ENCODE peak calls at places on chromosomes 2 and 18, in nine cellular contexts. E is K562, M is HL-60, J is lung, F is testis, R is lower leg skin, S is WERI-Rb-1, U is psoas muscle, X is sigmoid colon. A is an unnamed sample.

GRCh38 chr2:241764272-241765241 is 12.1 kb upstream of the GAL3ST2 start:
- DNase-seq in F (no peak), E (no peak), R (peak), J (no peak), M (no peak), U (no peak), X (peak), S (no peak), A (no peak)

GRCh38 chr2:129758461-129759185 is 220.8 kb upstream of the RAB6C start:
- DNase-seq in M (peak), J (peak), F (peak), R (peak), U (no peak), S (no peak), X (no peak), E (no peak), A (no peak)

GRCh38 chr2:64727843-64728463 is 74.2 kb upstream of the SERTAD2 start:
- DNase-seq in R (no peak), E (no peak), J (no peak), S (no peak), X (no peak), F (no peak), U (no peak), M (no peak), A (no peak)

GRCh38 chr2:219291394-219291793 is 12.2 kb downstream of the DNAJB2 start:
- DNase-seq in M (no peak), X (peak), R (peak), U (no peak), J (no peak), S (no peak), F (no peak), E (no peak), A (no peak)

GRCh38 chr18:59660976-59661743 is 36.1 kb downstream of the CCBE1 start:
- DNase-seq in E (no peak), M (no peak), S (no peak), F (no peak), X (no peak), J (no peak), R (no peak), U (no peak), A (peak)

GRCh38 chr2:46173636-46174253 is 123.5 kb upstream of the EPAS1 start:
- DNase-seq in E (no peak), M (no peak), F (no peak), S (no peak), R (peak), U (no peak), J (no peak), X (no peak), A (no peak)

GRCh38 chr2:100653449-100654045 is 90.8 kb downstream of the PDCL3 start:
- DNase-seq in F (no peak), R (no peak), E (no peak), M (no peak), J (no peak), U (no peak), S (no peak), X (no peak), A (no peak)

GRCh38 chr2:233245406-233245805 is 6.1 kb upstream of the ATG16L1 start:
- DNase-seq in R (no peak), J (no peak), X (no peak), E (no peak), F (no peak), M (no peak), S (no peak), U (no peak), A (no peak)

GRCh38 chr2:239263937-239264837 is 136.6 kb downstream of the HDAC4 start:
- DNase-seq in E (no peak), R (peak), X (peak), M (peak), S (no peak), J (no peak), U (peak), F (peak), A (peak)

GRCh38 chr2:42254186-42254911 is 85.2 kb downstream of the EML4 start:
- DNase-seq in X (no peak), U (no peak), E (no peak), F (no peak), J (no peak), R (no peak), M (no peak), S (no peak), A (no peak)

GRCh38 chr18:74831571-74832250 is 234.0 kb downstream of the ZNF407 start:
- DNase-seq in F (no peak), J (no peak), S (no peak), X (no peak), R (no peak), U (no peak), E (no peak), M (no peak), A (peak)

GRCh38 chr2:169877406-169877805 is 50.2 kb downstream of the UBR3 start:
- DNase-seq in U (no peak), S (peak), X (no peak), M (no peak), F (no peak), E (no peak), R (no peak), J (no peak), A (peak)

GRCh38 chr2:217185265-217185995 is 325.6 kb upstream of the TNP1 start:
- DNase-seq in M (no peak), F (no peak), X (no peak), S (no peak), J (no peak), U (no peak), R (no peak), E (no peak), A (no peak)

GRCh38 chr2:240377366-240377765 is 58.1 kb upstream of the GPC1 start:
- DNase-seq in E (no peak), U (no peak), S (no peak), J (no peak), R (no peak), F (no peak), M (no peak), X (no peak), A (no peak)

GRCh38 chr2:100630473-100630977 is 67.7 kb downstream of the PDCL3 start:
- DNase-seq in F (no peak), S (no peak), X (no peak), J (no peak), U (no peak), M (no peak), E (no peak), R (peak), A (peak)

GRCh38 chr2:186848873-186849578 is at the start of gene ZSWIM2:
- DNase-seq in J (peak), E (no peak), R (peak), X (peak), M (peak), F (peak), U (peak), S (peak), A (peak)

GRCh38 chr2:99643824-99644787 is 154.3 kb upstream of the REV1 start:
- DNase-seq in U (no peak), E (no peak), X (no peak), R (peak), M (no peak), J (no peak), F (no peak), S (peak), A (peak)

GRCh38 chr18:79921984-79922965 is 29.2 kb downstream of the SLC66A2 start:
- DNase-seq in X (peak), J (no peak), F (peak), R (peak), S (peak), E (no peak), M (no peak), U (peak), A (no peak)

GRCh38 chr2:126720031-126720368 is 64.0 kb downstream of the GYPC start:
- DNase-seq in M (no peak), R (no peak), F (no peak), S (no peak), X (no peak), E (no peak), J (peak), U (no peak), A (peak)

GRCh38 chr2:127659408-127660290 is 13.7 kb downstream of the GPR17 start:
- DNase-seq in S (no peak), U (peak), R (no peak), J (no peak), F (no peak), M (peak), E (no peak), X (peak), A (no peak)

GRCh38 chr2:47519147-47519537 is 116.2 kb downstream of the MSH2 start:
- DNase-seq in U (no peak), F (no peak), X (no peak), R (no peak), M (no peak), E (no peak), S (no peak), J (no peak), A (no peak)

GRCh38 chr2:160321025-160321424 is 121.0 kb upstream of the ITGB6 start:
- DNase-seq in R (no peak), S (no peak), F (no peak), X (no peak), M (no peak), E (no peak), J (peak), U (no peak), A (no peak)

GRCh38 chr18:27595121-27595848 is 410.2 kb upstream of the CHST9 start:
- DNase-seq in J (no peak), R (no peak), U (no peak), X (no peak), S (no peak), E (no peak), F (no peak), M (no peak), A (no peak)

GRCh38 chr2:20231159-20231558 is 6.2 kb upstream of the SDC1 start:
- DNase-seq in S (peak), F (no peak), X (no peak), R (no peak), J (peak), M (no peak), U (no peak), E (no peak), A (no peak)

GRCh38 chr2:241227635-241227993 is 39.1 kb downstream of the ANO7 start:
- DNase-seq in F (no peak), E (no peak), S (no peak), R (no peak), U (peak), X (no peak), M (no peak), J (no peak), A (no peak)

GRCh38 chr2:204713211-204713610 is 167.9 kb downstream of the PARD3B start:
- DNase-seq in F (no peak), J (no peak), R (no peak), E (no peak), S (no peak), X (no peak), M (no peak), U (no peak), A (no peak)

GRCh38 chr2:72920317-72921087 is 3.2 kb downstream of the EMX1 start:
- DNase-seq in U (no peak), S (no peak), X (peak), F (peak), R (peak), E (no peak), J (no peak), M (no peak), A (peak)

GRCh38 chr2:239169311-239170048 is 231.3 kb downstream of the HDAC4 start:
- DNase-seq in J (no peak), S (no peak), X (peak), F (no peak), E (no peak), U (peak), R (peak), M (no peak), A (no peak)

GRCh38 chr2:167732251-167732788 is 515.1 kb downstream of the STK39 start:
- DNase-seq in R (no peak), J (no peak), U (no peak), F (no peak), X (no peak), M (no peak), E (no peak), S (peak), A (no peak)

DNA sequence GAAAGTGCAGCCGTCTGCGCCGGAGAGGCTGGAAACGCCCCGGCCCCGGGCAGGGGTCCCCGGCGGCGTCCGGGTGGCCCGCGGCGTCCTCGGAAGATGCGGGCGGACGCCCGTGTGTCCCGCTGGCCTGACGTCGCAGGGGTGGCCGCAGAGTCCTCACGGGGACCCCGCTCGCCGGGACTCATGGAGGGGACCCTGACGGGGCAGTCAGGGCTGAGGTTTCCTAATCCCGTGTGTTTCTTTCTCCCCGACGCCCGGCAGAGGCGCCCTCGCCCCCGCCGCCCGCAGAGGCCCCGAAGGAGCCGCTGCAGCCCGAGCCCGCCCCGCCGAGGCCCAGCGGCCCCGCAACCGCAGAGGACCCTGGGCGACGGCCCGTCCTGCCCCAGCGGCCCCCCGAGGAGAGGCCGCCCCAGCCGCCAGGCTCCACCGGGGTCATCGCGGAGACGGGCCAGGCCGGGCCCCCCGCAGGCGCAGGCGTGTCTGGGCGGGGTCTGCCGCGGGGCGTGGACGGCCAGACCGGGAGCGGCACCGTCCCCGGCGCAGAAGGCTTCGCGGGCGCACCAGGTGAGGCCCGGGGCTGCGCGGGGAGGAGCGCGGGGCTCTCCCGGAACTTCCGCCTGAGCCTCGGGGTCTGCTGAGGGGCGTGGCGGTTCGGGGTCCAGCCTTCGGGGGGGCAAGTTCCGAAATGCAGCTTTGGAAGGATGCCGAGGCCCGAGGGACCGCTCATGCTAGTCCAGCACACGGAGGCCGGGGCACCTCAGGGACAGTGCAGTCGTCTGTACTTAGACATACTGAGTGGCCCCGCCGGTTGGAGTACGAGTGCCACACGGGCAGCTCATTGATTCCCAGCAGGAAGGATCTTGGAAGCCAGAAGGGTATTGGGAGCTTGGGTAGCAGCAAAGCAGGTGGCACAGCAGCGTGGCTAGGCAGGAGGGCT is 60.0 kb downstream of the EMILIN2 start:
- DNase-seq in X (no peak), J (no peak), E (peak), R (peak), U (peak), M (peak), S (no peak), F (peak), A (no peak)
- TF ChIP-seq CTCF in X (no peak), J (no peak), E (peak), R (no peak), U (no peak), M (peak), S (peak), F (no peak), A (peak)

GRCh38 chr2:136005462-136006205 is 20.2 kb upstream of the DARS1 start:
- DNase-seq in E (no peak), X (no peak), M (no peak), U (no peak), R (no peak), J (no peak), F (no peak), S (peak), A (no peak)
- H3K4me3 ChIP-seq in E (no peak), X (no peak), M (no peak), U (no peak), R (no peak), J (no peak), F (no peak), S (no peak), A (no peak)

DNA sequence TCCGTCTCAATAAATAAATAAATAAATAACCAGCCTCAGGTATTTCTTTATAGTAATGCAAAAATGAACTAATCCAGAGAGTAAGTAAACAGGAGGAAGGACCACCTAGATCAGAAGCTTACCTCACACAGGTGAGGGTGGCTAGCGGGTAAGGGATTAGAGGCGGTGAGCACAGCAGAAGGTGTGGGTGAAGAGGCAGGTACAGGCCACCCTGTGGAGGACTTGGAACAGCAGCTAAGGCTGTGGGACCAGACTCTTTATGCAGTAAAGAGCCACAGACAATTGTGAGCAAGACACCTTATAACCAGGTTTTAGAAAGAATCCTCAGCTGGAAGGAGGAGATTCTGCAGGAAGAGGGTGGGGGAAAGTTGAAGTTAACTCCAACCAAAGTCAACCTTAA is 34.2 kb upstream of the TTR start:
- DNase-seq in X (no peak), R (no peak), E (no peak), U (no peak), S (no peak), F (no peak), J (no peak), M (no peak), A (no peak)
- TF ChIP-seq CTCF in X (no peak), R (no peak), E (no peak), U (no peak), S (peak), F (no peak), J (no peak), M (no peak), A (no peak)

DNA sequence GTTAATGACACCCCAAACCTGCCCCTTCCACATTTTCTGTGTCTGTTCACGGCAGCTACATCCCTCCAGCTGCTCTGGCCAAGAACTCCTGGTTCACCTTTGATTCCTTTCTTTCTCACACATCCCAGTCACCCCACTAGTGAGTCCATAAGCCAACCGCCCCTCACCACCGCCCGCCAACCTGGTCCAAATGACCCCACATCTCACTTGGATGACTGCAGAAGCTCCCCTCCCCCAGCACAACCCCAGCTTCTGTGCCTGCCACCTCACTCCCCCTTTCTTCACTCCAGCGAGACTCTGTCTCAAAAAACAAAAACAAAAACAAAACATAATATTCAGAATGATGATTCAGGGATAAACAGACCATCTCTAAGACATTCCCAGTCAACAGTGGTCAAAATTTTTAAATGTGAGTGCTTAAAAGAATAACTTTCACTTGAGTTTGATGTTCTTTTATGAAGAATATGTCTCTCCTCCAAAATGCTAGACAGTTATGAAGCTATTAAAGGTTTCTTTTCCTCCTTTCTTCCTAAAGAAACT is 3.2 kb downstream of the CYS1 start:
- DNase-seq in X (no peak), U (no peak), J (no peak), E (no peak), F (no peak), R (no peak), M (no peak), S (no peak), A (no peak)
- H3K4me3 ChIP-seq in X (no peak), U (no peak), J (no peak), E (no peak), F (no peak), R (no peak), M (no peak), S (no peak), A (no peak)

DNA sequence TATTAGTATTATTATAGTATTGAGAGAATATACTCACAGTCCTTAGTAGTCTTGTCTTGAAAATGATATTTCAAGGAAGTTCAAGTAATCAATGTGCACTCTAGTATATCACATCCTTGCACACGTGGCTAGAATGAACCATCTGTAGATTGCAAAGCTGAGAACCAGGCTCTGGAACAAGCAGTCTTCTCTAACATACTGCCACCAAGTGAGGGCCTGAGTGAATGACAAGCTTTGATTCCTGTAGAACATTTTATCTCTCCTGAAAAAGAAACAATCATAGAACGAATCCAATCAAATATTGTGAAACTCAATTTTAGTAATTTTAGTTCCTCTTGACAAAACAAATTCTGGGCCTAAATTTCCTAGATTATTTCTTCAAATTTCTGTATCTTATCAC is 55.3 kb upstream of the SULT1C3 start:
- DNase-seq in J (no peak), U (no peak), M (no peak), S (peak), R (no peak), X (no peak), E (peak), F (no peak), A (peak)
- TF ChIP-seq CTCF in J (no peak), U (no peak), M (no peak), S (peak), R (no peak), X (no peak), E (peak), F (peak), A (peak)

GRCh38 chr2:226451486-226451885 is 348.1 kb downstream of the IRS1 start:
- DNase-seq in X (no peak), M (no peak), F (no peak), J (no peak), U (no peak), S (no peak), R (no peak), E (no peak), A (no peak)

GRCh38 chr2:226447338-226447885 is 352.2 kb downstream of the IRS1 start:
- DNase-seq in F (no peak), E (no peak), S (no peak), M (no peak), U (no peak), R (no peak), X (no peak), J (no peak), A (no peak)

GRCh38 chr2:226447896-226448295 is 351.7 kb downstream of the IRS1 start:
- DNase-seq in M (no peak), S (no peak), R (no peak), U (no peak), F (no peak), X (no peak), J (no peak), E (no peak), A (peak)

GRCh38 chr2:226452768-226453167 is 346.9 kb downstream of the IRS1 start:
- DNase-seq in S (no peak), E (no peak), U (no peak), M (no peak), J (no peak), F (no peak), R (no peak), X (no peak), A (no peak)

DNA sequence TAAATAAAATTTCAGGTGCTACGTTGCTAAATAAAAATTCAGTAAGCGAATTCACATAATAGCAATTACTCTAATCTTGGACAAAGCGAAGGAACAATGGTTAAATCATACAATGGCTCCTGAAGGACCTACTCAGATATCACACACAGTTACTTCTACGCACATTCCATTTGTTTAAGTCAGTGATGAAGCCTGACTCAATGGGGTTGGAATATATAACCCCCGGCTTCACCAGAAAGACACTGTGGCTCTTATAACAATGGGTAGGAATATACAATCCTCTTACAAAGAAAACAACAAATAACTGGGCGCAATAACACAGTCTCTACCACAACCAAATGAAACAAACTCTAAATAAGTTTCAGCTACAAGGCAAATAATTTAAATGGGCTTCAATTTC is 349.5 kb downstream of the IRS1 start:
- DNase-seq in X (no peak), F (no peak), J (no peak), R (no peak), E (no peak), S (no peak), M (no peak), U (no peak), A (no peak)
- H3K4me3 ChIP-seq in X (no peak), F (no peak), J (no peak), R (no peak), E (no peak), S (no peak), M (no peak), U (no peak), A (no peak)